ENCODE peak calls at places on chromosome 20, in four cellular contexts. F is Panc1; P is activated T-cell treated with anti-CD3 and anti-CD28 coated beads, Interleukin-2, amount 50 U/mL, for 4 hours; B is SK-N-SH treated with all-trans-retinoic acid at 6 μM for 48 hours. V is an unnamed sample.
A peak's percentile ranks its signal among the peaks of the same experiment; 100 is the strongest.

GRCh38 chr20:11108102-11108842 is 434.5 kb upstream of the JAG1 start:
- ATAC-seq in B (no peak), F (no peak), P (no peak), V (no peak)

GRCh38 chr20:19438488-19438887 is 226.0 kb downstream of the SLC24A3 start:
- ATAC-seq in F (no peak), B (no peak), P (no peak), V (no peak)

GRCh38 chr20:35967979-35968640 is at the start of gene CNBD2:
- ATAC-seq in B (no peak), F (no peak), P (no peak), V (no peak)

GRCh38 chr20:16528078-16528477 is 45.2 kb downstream of the KIF16B start:
- ATAC-seq in B (no peak), P (no peak), F (peak; percentile 91), V (peak; percentile 98)

GRCh38 chr20:29743101-29743931 is 1514.1 kb upstream of the DEFB115 start:
- ATAC-seq in F (no peak), P (no peak), B (no peak), V (peak; percentile 20)

GRCh38 chr20:13221673-13222318 is 722 bp downstream of the ISM1 start:
- ATAC-seq in F (peak; percentile 86), B (peak; percentile 90), P (peak; percentile 86), V (peak; percentile 82)

GRCh38 chr20:9070304-9070703 is 1.4 kb downstream of the PLCB4 start:
- ATAC-seq in B (no peak), F (no peak), P (no peak), V (no peak)

GRCh38 chr20:3628502-3629314 is 34.5 kb downstream of the GFRA4 start:
- ATAC-seq in F (no peak), B (no peak), P (no peak), V (no peak)

GRCh38 chr20:24582373-24583168 is 113.1 kb downstream of the SYNDIG1 start:
- ATAC-seq in F (no peak), P (no peak), B (no peak), V (no peak)

GRCh38 chr20:48729538-48729937 is 98.3 kb downstream of the PREX1 start:
- ATAC-seq in F (no peak), B (no peak), P (no peak), V (no peak)

GRCh38 chr20:10807013-10807412 is 133.2 kb upstream of the JAG1 start:
- ATAC-seq in P (no peak), B (no peak), F (no peak), V (no peak)

GRCh38 chr20:32965581-32966373 is 38.5 kb downstream of the SUN5 start:
- ATAC-seq in P (no peak), F (no peak), B (no peak), V (no peak)

GRCh38 chr20:46004187-46004586 is 4.5 kb upstream of the MMP9 start:
- ATAC-seq in F (no peak), B (no peak), P (no peak), V (no peak)

GRCh38 chr20:61845276-61845675 is 220.4 kb downstream of the TAF4 start:
- ATAC-seq in P (no peak), F (no peak), B (no peak), V (no peak)

V was measured in esophagus mucosa.